ENCODE peak calls at places on chromosomes 5 and 9, in ten cellular contexts. One of them, this sample, is unnamed.

GRCh38 chr5:125162714-125163113 is 416.3 kb upstream of the ZNF608 start:
- DNase-seq in tibial nerve: no peak
- DNase-seq in spleen: no peak
- DNase-seq in uterus: no peak
- DNase-seq in esophagus squamous epithelium: no peak
- DNase-seq in K562: no peak
- DNase-seq in NB4: no peak
- DNase-seq in breast epithelium: no peak
- DNase-seq in body of pancreas: no peak
- DNase-seq in transverse colon: no peak
- DNase-seq in this sample: no peak

GRCh38 chr5:3809455-3809854 is 213.8 kb downstream of the IRX1 start:
- DNase-seq in breast epithelium: no peak
- DNase-seq in uterus: no peak
- DNase-seq in transverse colon: no peak
- DNase-seq in NB4: no peak
- DNase-seq in spleen: no peak
- DNase-seq in K562: no peak
- DNase-seq in esophagus squamous epithelium: no peak
- DNase-seq in body of pancreas: no peak
- DNase-seq in tibial nerve: no peak
- DNase-seq in this sample: no peak

GRCh38 chr5:174799146-174799545 is 74.8 kb downstream of the MSX2 start:
- DNase-seq in K562: no peak
- DNase-seq in breast epithelium: no peak
- DNase-seq in spleen: no peak
- DNase-seq in NB4: no peak
- DNase-seq in tibial nerve: no peak
- DNase-seq in body of pancreas: no peak
- DNase-seq in esophagus squamous epithelium: no peak
- DNase-seq in transverse colon: no peak
- DNase-seq in uterus: no peak
- DNase-seq in this sample: peak

GRCh38 chr9:111959960-111960359 is 63.3 kb downstream of the UGCG start:
- DNase-seq in uterus: no peak
- DNase-seq in NB4: no peak
- DNase-seq in body of pancreas: no peak
- DNase-seq in K562: no peak
- DNase-seq in tibial nerve: no peak
- DNase-seq in esophagus squamous epithelium: no peak
- DNase-seq in spleen: no peak
- DNase-seq in breast epithelium: no peak
- DNase-seq in transverse colon: no peak
- DNase-seq in this sample: no peak

GRCh38 chr9:128094166-128094949 is 26.3 kb downstream of the SLC25A25 start:
- DNase-seq in breast epithelium: peak
- DNase-seq in tibial nerve: peak
- DNase-seq in esophagus squamous epithelium: peak
- DNase-seq in K562: peak
- DNase-seq in uterus: peak
- DNase-seq in transverse colon: peak
- DNase-seq in body of pancreas: peak
- DNase-seq in spleen: peak
- DNase-seq in NB4: peak
- DNase-seq in this sample: peak

GRCh38 chr9:127361561-127361960 is 35.4 kb upstream of the SLC2A8 start:
- DNase-seq in tibial nerve: no peak
- DNase-seq in breast epithelium: no peak
- DNase-seq in NB4: peak
- DNase-seq in body of pancreas: no peak
- DNase-seq in K562: no peak
- DNase-seq in uterus: no peak
- DNase-seq in transverse colon: peak
- DNase-seq in spleen: no peak
- DNase-seq in esophagus squamous epithelium: no peak
- DNase-seq in this sample: no peak

GRCh38 chr5:83000448-83000847 is 76.7 kb downstream of the TMEM167A start:
- DNase-seq in uterus: no peak
- DNase-seq in K562: no peak
- DNase-seq in breast epithelium: no peak
- DNase-seq in tibial nerve: no peak
- DNase-seq in NB4: no peak
- DNase-seq in spleen: no peak
- DNase-seq in esophagus squamous epithelium: no peak
- DNase-seq in transverse colon: no peak
- DNase-seq in body of pancreas: no peak
- DNase-seq in this sample: no peak

GRCh38 chr9:114027159-114027895 is 50.8 kb downstream of the AMBP start:
- DNase-seq in NB4: no peak
- DNase-seq in transverse colon: no peak
- DNase-seq in tibial nerve: no peak
- DNase-seq in esophagus squamous epithelium: no peak
- DNase-seq in body of pancreas: peak
- DNase-seq in K562: no peak
- DNase-seq in breast epithelium: no peak
- DNase-seq in uterus: peak
- DNase-seq in spleen: no peak
- DNase-seq in this sample: peak

GRCh38 chr5:61275841-61276240 is 56.2 kb upstream of the ZSWIM6 start:
- DNase-seq in NB4: peak
- DNase-seq in transverse colon: peak
- DNase-seq in spleen: peak
- DNase-seq in K562: no peak
- DNase-seq in body of pancreas: no peak
- DNase-seq in uterus: no peak
- DNase-seq in tibial nerve: peak
- DNase-seq in esophagus squamous epithelium: no peak
- DNase-seq in breast epithelium: peak
- DNase-seq in this sample: peak

GRCh38 chr9:35179347-35180271 is 17.8 kb downstream of the UNC13B start:
- DNase-seq in spleen: no peak
- DNase-seq in breast epithelium: no peak
- DNase-seq in NB4: no peak
- DNase-seq in esophagus squamous epithelium: no peak
- DNase-seq in uterus: no peak
- DNase-seq in transverse colon: no peak
- DNase-seq in K562: no peak
- DNase-seq in tibial nerve: no peak
- DNase-seq in body of pancreas: no peak
- DNase-seq in this sample: no peak

GRCh38 chr9:6552033-6552737 is 93.3 kb downstream of the GLDC start:
- DNase-seq in tibial nerve: no peak
- DNase-seq in body of pancreas: no peak
- DNase-seq in breast epithelium: no peak
- DNase-seq in K562: no peak
- DNase-seq in spleen: no peak
- DNase-seq in NB4: no peak
- DNase-seq in transverse colon: no peak
- DNase-seq in uterus: no peak
- DNase-seq in esophagus squamous epithelium: no peak
- DNase-seq in this sample: no peak

GRCh38 chr5:67561145-67561932 is 364.7 kb upstream of the CD180 start:
- DNase-seq in K562: no peak
- DNase-seq in spleen: no peak
- DNase-seq in breast epithelium: no peak
- DNase-seq in NB4: no peak
- DNase-seq in uterus: no peak
- DNase-seq in esophagus squamous epithelium: no peak
- DNase-seq in tibial nerve: no peak
- DNase-seq in body of pancreas: no peak
- DNase-seq in transverse colon: no peak
- DNase-seq in this sample: no peak

GRCh38 chr5:7851617-7852289 is 820 bp upstream of the CFAP90 start:
- DNase-seq in spleen: no peak
- DNase-seq in body of pancreas: peak
- DNase-seq in transverse colon: no peak
- DNase-seq in tibial nerve: no peak
- DNase-seq in K562: no peak
- DNase-seq in breast epithelium: no peak
- DNase-seq in uterus: no peak
- DNase-seq in esophagus squamous epithelium: no peak
- DNase-seq in NB4: no peak
- DNase-seq in this sample: no peak

DNA sequence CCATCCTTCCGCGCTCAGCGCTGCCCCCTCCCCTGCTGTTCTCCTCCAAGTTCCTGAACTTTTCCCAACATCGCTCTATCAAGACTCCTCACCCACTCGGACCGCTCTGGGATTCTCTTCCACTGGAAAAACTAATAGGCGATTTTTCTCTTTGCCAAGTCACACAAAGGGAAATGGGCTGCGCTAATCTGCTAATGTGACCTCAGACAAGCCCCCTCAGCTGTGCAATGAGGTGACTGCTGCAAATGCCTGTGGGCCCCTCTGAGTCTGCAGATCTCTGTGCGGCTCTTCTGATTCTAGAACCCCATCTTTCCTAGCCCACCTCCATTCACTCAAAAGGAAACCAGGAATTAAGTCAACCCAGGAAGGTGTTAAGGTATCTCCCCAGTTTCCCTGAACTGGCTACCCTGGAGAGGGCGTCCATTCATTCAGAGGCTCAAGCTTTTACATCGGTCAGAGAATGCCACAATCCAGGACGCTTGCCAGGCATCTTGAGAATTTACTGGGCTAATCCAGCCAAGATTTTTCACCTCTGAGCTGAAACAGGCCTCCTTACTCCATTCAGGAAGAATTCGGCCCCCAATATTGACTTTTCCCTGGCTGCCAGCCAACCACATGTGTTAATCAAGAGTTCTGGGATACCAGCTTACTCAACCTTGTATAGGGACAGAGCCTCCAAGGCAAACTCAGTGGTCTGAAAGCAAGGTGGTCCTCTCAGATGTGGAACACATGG is 795 bp upstream of the ADAMTS12 start:
- DNase-seq in spleen: no peak
- DNase-seq in breast epithelium: peak
- DNase-seq in body of pancreas: peak
- DNase-seq in esophagus squamous epithelium: no peak
- DNase-seq in K562: no peak
- DNase-seq in uterus: peak
- DNase-seq in transverse colon: peak
- DNase-seq in tibial nerve: no peak
- DNase-seq in NB4: no peak
- DNase-seq in this sample: no peak
- TF ChIP-seq CTCF in spleen: no peak
- TF ChIP-seq CTCF in breast epithelium: no peak
- TF ChIP-seq CTCF in body of pancreas: no peak
- TF ChIP-seq CTCF in esophagus squamous epithelium: no peak
- TF ChIP-seq CTCF in K562: no peak
- TF ChIP-seq CTCF in uterus: no peak
- TF ChIP-seq CTCF in transverse colon: no peak
- TF ChIP-seq CTCF in tibial nerve: no peak
- TF ChIP-seq CTCF in NB4: no peak
- TF ChIP-seq CTCF in this sample: no peak

DNA sequence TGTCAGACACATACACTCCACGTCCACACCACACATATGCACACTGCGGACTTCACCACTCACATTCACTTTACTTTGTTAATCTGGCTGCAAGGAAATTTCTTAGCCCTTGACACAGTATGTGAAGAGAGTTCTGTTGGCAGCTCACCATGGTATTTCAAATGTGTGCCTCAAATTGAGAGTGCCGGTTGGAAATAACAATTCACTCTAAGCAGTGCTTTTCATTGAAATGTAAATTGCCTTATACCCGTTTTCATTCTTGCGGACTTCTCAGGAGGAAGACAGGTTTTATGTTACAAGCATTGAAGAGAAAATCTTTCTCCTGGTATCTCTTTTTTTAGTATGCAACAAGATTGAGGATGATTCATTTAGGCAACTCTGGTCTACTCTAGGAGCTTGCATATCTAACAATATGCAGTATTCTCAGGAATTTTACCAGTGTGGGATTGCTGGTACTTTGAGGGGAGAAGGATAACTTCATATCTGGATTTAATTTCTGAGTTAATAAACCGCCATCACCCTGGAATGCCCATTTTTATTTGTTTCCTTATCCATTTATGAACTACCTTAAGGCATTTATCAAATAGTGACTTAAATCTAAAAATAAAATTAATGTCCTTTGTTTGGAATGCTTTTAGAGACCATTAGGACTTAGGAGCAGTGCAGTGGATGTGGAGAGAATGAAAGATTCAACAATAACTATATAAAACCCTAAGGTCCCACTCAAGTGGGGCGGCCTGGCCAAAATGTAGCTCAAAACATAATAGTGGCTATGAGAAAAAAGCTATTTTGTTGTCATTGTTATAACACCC is 87.0 kb downstream of the IQGAP2 start:
- DNase-seq in tibial nerve: no peak
- DNase-seq in uterus: no peak
- DNase-seq in NB4: no peak
- DNase-seq in esophagus squamous epithelium: no peak
- DNase-seq in breast epithelium: no peak
- DNase-seq in K562: no peak
- DNase-seq in spleen: no peak
- DNase-seq in body of pancreas: no peak
- DNase-seq in transverse colon: no peak
- DNase-seq in this sample: no peak
- H3K4me3 ChIP-seq in tibial nerve: no peak
- H3K4me3 ChIP-seq in uterus: no peak
- H3K4me3 ChIP-seq in NB4: no peak
- H3K4me3 ChIP-seq in esophagus squamous epithelium: no peak
- H3K4me3 ChIP-seq in breast epithelium: no peak
- H3K4me3 ChIP-seq in K562: no peak
- H3K4me3 ChIP-seq in spleen: no peak
- H3K4me3 ChIP-seq in body of pancreas: no peak
- H3K4me3 ChIP-seq in transverse colon: no peak
- H3K4me3 ChIP-seq in this sample: no peak

DNA sequence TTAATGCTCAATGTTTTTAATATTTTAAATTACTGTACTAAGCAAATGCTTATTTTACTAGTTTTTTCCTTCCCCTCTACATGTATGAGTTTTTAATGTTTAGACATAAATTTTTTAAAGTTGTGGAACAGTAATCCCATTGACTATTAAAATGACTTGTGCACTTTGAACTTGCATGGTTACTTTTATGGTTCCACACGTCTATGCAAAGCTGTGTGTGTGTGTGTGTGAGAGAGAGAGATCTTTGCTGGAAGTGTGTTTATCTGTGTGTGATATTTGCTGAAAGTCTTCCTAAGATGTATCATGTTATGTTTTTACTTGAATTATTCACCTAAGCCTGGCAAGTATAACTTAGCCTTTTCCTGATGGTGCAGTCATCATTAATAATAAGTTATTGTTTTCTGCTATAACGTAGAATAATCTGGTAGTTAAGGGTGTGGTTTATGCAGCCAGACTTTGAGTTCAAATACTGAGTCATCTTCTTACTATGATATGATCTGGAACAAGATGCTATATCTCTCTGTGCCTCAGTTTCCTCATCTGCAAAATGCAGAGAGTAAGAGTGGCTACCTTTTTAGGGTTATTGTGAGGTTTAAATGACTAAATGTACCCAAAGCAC is 138.6 kb downstream of the SMARCA2 start:
- DNase-seq in NB4: no peak
- DNase-seq in breast epithelium: no peak
- DNase-seq in tibial nerve: no peak
- DNase-seq in spleen: no peak
- DNase-seq in body of pancreas: no peak
- DNase-seq in K562: no peak
- DNase-seq in esophagus squamous epithelium: no peak
- DNase-seq in transverse colon: no peak
- DNase-seq in uterus: no peak
- DNase-seq in this sample: no peak
- TF ChIP-seq POLR2A in NB4: no peak
- TF ChIP-seq POLR2A in breast epithelium: no peak
- TF ChIP-seq POLR2A in tibial nerve: no peak
- TF ChIP-seq POLR2A in spleen: no peak
- TF ChIP-seq POLR2A in body of pancreas: no peak
- TF ChIP-seq POLR2A in K562: no peak
- TF ChIP-seq POLR2A in esophagus squamous epithelium: no peak
- TF ChIP-seq POLR2A in transverse colon: no peak
- TF ChIP-seq POLR2A in uterus: no peak
- TF ChIP-seq POLR2A in this sample: no peak

GRCh38 chr5:120463991-120464626 is at the start of gene PRR16:
- DNase-seq in spleen: peak
- DNase-seq in body of pancreas: peak
- DNase-seq in esophagus squamous epithelium: no peak
- DNase-seq in uterus: peak
- DNase-seq in transverse colon: peak
- DNase-seq in NB4: peak
- DNase-seq in K562: peak
- DNase-seq in tibial nerve: no peak
- DNase-seq in breast epithelium: no peak
- DNase-seq in this sample: peak
- TF ChIP-seq CTCF in spleen: no peak
- TF ChIP-seq CTCF in body of pancreas: peak
- TF ChIP-seq CTCF in esophagus squamous epithelium: peak
- TF ChIP-seq CTCF in uterus: peak
- TF ChIP-seq CTCF in transverse colon: no peak
- TF ChIP-seq CTCF in NB4: no peak
- TF ChIP-seq CTCF in K562: peak
- TF ChIP-seq CTCF in tibial nerve: peak
- TF ChIP-seq CTCF in breast epithelium: no peak
- TF ChIP-seq CTCF in this sample: no peak

This sample was measured in lower leg skin.